ENCODE peak calls at places on chromosomes 5 and 9, in six cellular contexts. J, A, P, X, E and U are unnamed samples.

GRCh38 chr9:68416891-68417570 is 60.6 kb downstream of the PGM5 start:
- DNase-seq in J (no peak), P (no peak), X (no peak), A (no peak), E (no peak), U (no peak)

GRCh38 chr9:74499111-74499601 is 2.0 kb downstream of the RORB start:
- DNase-seq in A (no peak), E (no peak), P (no peak), X (no peak), J (no peak), U (no peak)

GRCh38 chr5:122864842-122865241 is 19.4 kb downstream of the SNX24 start:
- DNase-seq in P (no peak), A (no peak), E (no peak), X (no peak), J (no peak), U (no peak)

GRCh38 chr5:55601209-55601618 is 66.5 kb upstream of the PLPP1 start:
- DNase-seq in P (peak; percentile 83), X (peak; percentile 93), E (peak; percentile 81), A (peak; percentile 25), J (no peak), U (peak; percentile 62)

GRCh38 chr5:138809391-138809790 is 56.2 kb downstream of the CTNNA1 start:
- DNase-seq in J (no peak), A (peak; percentile 56), P (no peak), E (no peak), X (no peak), U (peak; percentile 26)

GRCh38 chr9:131656356-131657030 is 83.4 kb downstream of the RAPGEF1 start:
- DNase-seq in E (no peak), A (no peak), P (no peak), X (no peak), J (peak; percentile 60), U (no peak)

GRCh38 chr9:121266356-121266755 is 1.6 kb upstream of the GSN start:
- DNase-seq in P (no peak), J (no peak), X (no peak), E (no peak), A (no peak), U (no peak)

GRCh38 chr5:121027636-121028035 is 563.5 kb downstream of the PRR16 start:
- DNase-seq in X (no peak), A (no peak), P (no peak), J (no peak), E (no peak), U (no peak)

GRCh38 chr5:150509992-150510391 is 2.1 kb downstream of the NDST1 start:
- DNase-seq in X (no peak), A (no peak), E (no peak), J (no peak), P (no peak), U (no peak)

GRCh38 chr9:19470567-19470966 is 61.8 kb downstream of the ACER2 start:
- DNase-seq in A (no peak), J (no peak), E (no peak), P (no peak), X (no peak), U (no peak)